ENCODE peak calls at places on chromosome 21, in four cellular contexts. M is colonic mucosa, J is GM06990, B is kidney. O is an unnamed sample.

GRCh38 chr21:34698270-34699015 is 29.6 kb downstream of the CLIC6 start:
- DNase-seq in M (no peak), B (no peak), J (no peak), O (no peak)

GRCh38 chr21:26443291-26443690 is 129.8 kb downstream of the CYYR1 start:
- DNase-seq in M (no peak), B (no peak), J (no peak), O (no peak)

GRCh38 chr21:38159355-38159754 is 97.4 kb upstream of the KCNJ15 start:
- DNase-seq in B (no peak), M (peak; percentile 61), J (no peak), O (peak; percentile 37)

GRCh38 chr21:40615503-40616376 is 231.2 kb downstream of the DSCAM start:
- DNase-seq in J (no peak), M (no peak), B (no peak), O (no peak)

GRCh38 chr21:34808569-34809204 is 139.9 kb downstream of the CLIC6 start:
- DNase-seq in B (no peak), M (no peak), J (no peak), O (no peak)

GRCh38 chr21:42784896-42785451 is 94.4 kb downstream of the WDR4 start:
- DNase-seq in B (peak; percentile 58), M (no peak), J (no peak), O (no peak)

GRCh38 chr21:45078877-45079281 is 4.5 kb downstream of the ADARB1 start:
- DNase-seq in M (no peak), B (no peak), J (no peak), O (no peak)

GRCh38 chr21:35399706-35400105 is 350.6 kb upstream of the RUNX1 start:
- DNase-seq in M (no peak), J (no peak), B (no peak), O (no peak)

GRCh38 chr21:29656504-29657227 is 283.1 kb downstream of the GRIK1 start:
- DNase-seq in B (no peak), J (no peak), M (no peak), O (no peak)

GRCh38 chr21:36241717-36242116 is 78.3 kb upstream of the MORC3 start:
- DNase-seq in B (no peak), M (no peak), J (no peak), O (no peak)

GRCh38 chr21:41840880-41841279 is 38.3 kb downstream of the PRDM15 start:
- DNase-seq in B (no peak), M (no peak), J (no peak), O (no peak)

GRCh38 chr21:34812510-34813265 is 143.9 kb downstream of the CLIC6 start:
- DNase-seq in J (no peak), B (no peak), M (no peak), O (no peak)

GRCh38 chr21:9837946-9838801 is 683.2 kb upstream of the TPTE start:
- DNase-seq in J (no peak), B (peak; percentile 81), M (no peak), O (no peak)

GRCh38 chr21:43343992-43344886 is 82.7 kb downstream of the SIK1 start:
- DNase-seq in J (no peak), B (no peak), M (peak; percentile 49), O (peak; percentile 56)

O was measured in mucosa of descending colon.